ENCODE peak calls at places on chromosomes 6 and 20, in eight cellular contexts. B is HAP-1; X is SW480; F is activated T-helper 1 cell treated with anti-CD3 and anti-CD28 coated beads, Interleukin-2, amount 50 U/mL, for 16 hours; I is HTR-8/SVneo; Y is sigmoid colon; S is left cardiac atrium; Z is GM13977. Q is an unnamed sample.

GRCh38 chr6:39102024-39102820 is 12.8 kb downstream of the SAYSD1 start:
- DNase-seq in Y (no peak), F (no peak), S (peak), X (no peak), Z (no peak), I (no peak), B (peak), Q (no peak)

GRCh38 chr20:59144179-59144830 is 19.3 kb upstream of the ZNF831 start:
- DNase-seq in Y (no peak), F (no peak), I (no peak), Z (no peak), S (no peak), B (no peak), X (no peak), Q (no peak)

GRCh38 chr20:32241807-32242206 is 34.1 kb downstream of the POFUT1 start:
- DNase-seq in I (no peak), Y (no peak), F (no peak), S (no peak), B (no peak), X (no peak), Z (no peak), Q (no peak)

GRCh38 chr6:322940-323729 is 30.8 kb downstream of the DUSP22 start:
- DNase-seq in I (no peak), B (no peak), Z (no peak), S (no peak), X (no peak), Y (peak), F (no peak), Q (no peak)

GRCh38 chr6:136751478-136751956 is 40.8 kb downstream of the MAP3K5 start:
- DNase-seq in F (no peak), Y (no peak), B (no peak), S (no peak), Z (peak), X (no peak), I (no peak), Q (no peak)

GRCh38 chr20:588932-589672 is 21.0 kb downstream of the TCF15 start:
- DNase-seq in B (no peak), Z (peak), Y (peak), X (no peak), I (no peak), F (no peak), S (no peak), Q (no peak)

GRCh38 chr6:131669891-131670290 is 31.3 kb downstream of the OR2A4 start:
- DNase-seq in Y (no peak), F (no peak), Z (no peak), X (no peak), I (no peak), S (no peak), B (no peak), Q (no peak)

GRCh38 chr6:26556263-26557070 is 18.3 kb downstream of the HMGN4 start:
- DNase-seq in F (no peak), S (no peak), X (peak), B (peak), Y (no peak), Z (no peak), I (no peak), Q (no peak)

GRCh38 chr20:25198663-25199363 is 3.3 kb downstream of the ENTPD6 start:
- DNase-seq in B (no peak), I (no peak), F (no peak), S (peak), Y (no peak), X (no peak), Z (no peak), Q (no peak)